ENCODE peak calls at places on chromosomes 3 and 15, in eight cellular contexts. T is A172; R is CD8-positive, alpha-beta memory T cell; N is A673; E is activated CD8-positive, alpha-beta memory T cell treated with anti-CD3 and anti-CD28 coated beads, Interleukin-2, amount 50 U/mL, for 48 hours; L is AG09319; Z is NCI-H774; A is WTC11. H is an unnamed sample.

GRCh38 chr3:149145926-149146325 is 16.5 kb downstream of the HPS3 start:
- DNase-seq in T (no peak), R (no peak), N (peak; percentile 3), E (no peak), L (no peak), Z (no peak), A (no peak), H (no peak)

GRCh38 chr3:83928391-83928790 is 1030.4 kb upstream of the CADM2 start:
- DNase-seq in T (peak; percentile 34), R (no peak), N (peak; percentile 21), E (no peak), L (no peak), Z (no peak), A (peak; percentile 36), H (no peak)

GRCh38 chr3:175456496-175456895 is 597.4 kb downstream of the NAALADL2 start:
- DNase-seq in T (no peak), R (no peak), N (no peak), E (no peak), L (no peak), Z (no peak), A (no peak), H (no peak)

GRCh38 chr15:71375934-71376333 is 260.7 kb downstream of the THSD4 start:
- DNase-seq in T (no peak), R (no peak), N (no peak), E (no peak), L (no peak), Z (no peak), A (no peak), H (no peak)

GRCh38 chr15:69668049-69668705 is 215.6 kb downstream of the RPLP1 start:
- DNase-seq in T (no peak), R (no peak), N (no peak), E (no peak), L (no peak), Z (no peak), A (no peak), H (no peak)

GRCh38 chr15:80844011-80844732 is 65.0 kb downstream of the CEMIP start:
- DNase-seq in T (peak; percentile 44), R (no peak), N (no peak), E (no peak), L (no peak), Z (no peak), A (no peak), H (no peak)

GRCh38 chr3:158775801-158776399 is 26.0 kb upstream of the MFSD1 start:
- DNase-seq in T (peak; percentile 29), R (no peak), N (peak; percentile 14), E (no peak), L (no peak), Z (no peak), A (no peak), H (no peak)

GRCh38 chr15:40565333-40566238 is 744 bp upstream of the CCDC32 start:
- DNase-seq in T (no peak), R (no peak), N (no peak), E (no peak), L (no peak), Z (no peak), A (no peak), H (no peak)

GRCh38 chr3:190130037-190130436 is 9.3 kb upstream of the P3H2 start:
- DNase-seq in T (no peak), R (no peak), N (no peak), E (no peak), L (no peak), Z (no peak), A (no peak), H (no peak)

GRCh38 chr15:60062826-60063225 is 58.7 kb downstream of the FOXB1 start:
- DNase-seq in T (no peak), R (no peak), N (no peak), E (no peak), L (no peak), Z (no peak), A (no peak), H (no peak)

GRCh38 chr3:45426161-45426560 is 37.8 kb downstream of the LARS2 start:
- DNase-seq in T (no peak), R (no peak), N (no peak), E (no peak), L (no peak), Z (peak; percentile 32), A (peak; percentile 45), H (no peak)

GRCh38 chr3:160098261-160098908 is 109.8 kb downstream of the IL12A start:
- DNase-seq in T (no peak), R (no peak), N (peak; percentile 33), E (no peak), L (no peak), Z (no peak), A (no peak), H (no peak)

GRCh38 chr3:10527295-10528016 is 22.1 kb upstream of the ATP2B2 start:
- DNase-seq in T (no peak), R (no peak), N (no peak), E (peak; percentile 23), L (no peak), Z (no peak), A (no peak), H (no peak)

GRCh38 chr3:42066516-42067181 is 24.5 kb upstream of the TRAK1 start:
- DNase-seq in T (no peak), R (no peak), N (peak; percentile 14), E (no peak), L (no peak), Z (peak; percentile 48), A (peak; percentile 43), H (no peak)

GRCh38 chr15:52441846-52442245 is 86.8 kb downstream of the MYO5A start:
- DNase-seq in T (no peak), R (no peak), N (no peak), E (no peak), L (no peak), Z (no peak), A (no peak), H (no peak)

GRCh38 chr15:43969802-43970375 is 143.1 kb downstream of the WDR76 start:
- DNase-seq in T (no peak), R (no peak), N (no peak), E (no peak), L (no peak), Z (no peak), A (no peak), H (no peak)

GRCh38 chr3:108897883-108898282 is 55.8 kb downstream of the GUCA1C start:
- DNase-seq in T (no peak), R (no peak), N (no peak), E (no peak), L (no peak), Z (no peak), A (no peak), H (no peak)

GRCh38 chr15:84797212-84797611 is 19.9 kb upstream of the ALPK3 start:
- DNase-seq in T (no peak), R (no peak), N (no peak), E (no peak), L (no peak), Z (no peak), A (no peak), H (no peak)

GRCh38 chr3:195104340-195104739 is 166.6 kb downstream of the XXYLT1 start:
- DNase-seq in T (no peak), R (no peak), N (no peak), E (no peak), L (no peak), Z (no peak), A (no peak), H (no peak)

GRCh38 chr15:66291816-66292215 is 1.6 kb upstream of the DIS3L start:
- DNase-seq in T (no peak), R (no peak), N (no peak), E (no peak), L (no peak), Z (no peak), A (no peak), H (no peak)

GRCh38 chr15:100592898-100593297 is 9.1 kb downstream of the LINS1 start:
- DNase-seq in T (peak; percentile 64), R (no peak), N (no peak), E (no peak), L (no peak), Z (no peak), A (no peak), H (no peak)

GRCh38 chr15:60731583-60732130 is 252.7 kb upstream of the ICE2 start:
- DNase-seq in T (no peak), R (no peak), N (no peak), E (no peak), L (no peak), Z (no peak), A (no peak), H (no peak)

GRCh38 chr3:170759511-170760173 is 110.4 kb downstream of the RPL22L1 start:
- DNase-seq in T (no peak), R (no peak), N (no peak), E (no peak), L (no peak), Z (no peak), A (no peak), H (no peak)

GRCh38 chr15:41796457-41796856 is 22.2 kb downstream of the MAPKBP1 start:
- DNase-seq in T (no peak), R (no peak), N (peak; percentile 53), E (no peak), L (peak; percentile 85), Z (no peak), A (no peak), H (no peak)

GRCh38 chr3:187401861-187402260 is 33.7 kb downstream of the RTP4 start:
- DNase-seq in T (no peak), R (no peak), N (peak; percentile 33), E (no peak), L (no peak), Z (no peak), A (no peak), H (no peak)

GRCh38 chr15:60340207-60340921 is 57.4 kb downstream of the ANXA2 start:
- DNase-seq in T (no peak), R (no peak), N (no peak), E (no peak), L (no peak), Z (no peak), A (peak; percentile 44), H (no peak)

GRCh38 chr3:107206141-107206540 is 171.1 kb upstream of the CCDC54 start:
- DNase-seq in T (peak; percentile 71), R (no peak), N (peak; percentile 67), E (no peak), L (peak; percentile 11), Z (no peak), A (no peak), H (peak; percentile 31)

GRCh38 chr3:46484911-46485696 is 12.7 kb upstream of the RTP3 start:
- DNase-seq in T (no peak), R (no peak), N (no peak), E (no peak), L (no peak), Z (peak; percentile 77), A (peak; percentile 40), H (peak; percentile 27)

GRCh38 chr15:49901867-49902775 is 216.9 kb downstream of the ATP8B4 start:
- DNase-seq in T (no peak), R (no peak), N (no peak), E (no peak), L (no peak), Z (no peak), A (no peak), H (no peak)

GRCh38 chr3:112124901-112125607 is 8.0 kb downstream of the GCSAM start:
- DNase-seq in T (no peak), R (no peak), N (no peak), E (no peak), L (no peak), Z (no peak), A (no peak), H (no peak)

GRCh38 chr3:9280477-9281219 is 31.2 kb upstream of the SRGAP3 start:
- DNase-seq in T (no peak), R (no peak), N (no peak), E (no peak), L (no peak), Z (peak; percentile 26), A (no peak), H (no peak)

GRCh38 chr15:70127797-70128756 is 30.4 kb upstream of the TLE3 start:
- DNase-seq in T (no peak), R (no peak), N (no peak), E (no peak), L (no peak), Z (no peak), A (no peak), H (no peak)

GRCh38 chr15:48898083-48898482 is 20.1 kb downstream of the EID1 start:
- DNase-seq in T (no peak), R (no peak), N (no peak), E (no peak), L (no peak), Z (no peak), A (no peak), H (no peak)

GRCh38 chr3:86168512-86168911 is 822.4 kb downstream of the VGLL3 start:
- DNase-seq in T (no peak), R (no peak), N (no peak), E (no peak), L (no peak), Z (no peak), A (no peak), H (no peak)